ENCODE peak calls at places on chromosomes 12 and 14, in four cellular contexts. One of them, this sample, is unnamed.

GRCh38 chr14:65356327-65356836 is 56.1 kb upstream of the FUT8 start:
- DNase-seq in WERI-Rb-1: no peak
- DNase-seq in GM20000: no peak
- DNase-seq in nephron progenitor cell: no peak
- DNase-seq in this sample: no peak

GRCh38 chr14:88270781-88271180 is 52.3 kb downstream of the KCNK10 start:
- DNase-seq in WERI-Rb-1: no peak
- DNase-seq in GM20000: no peak
- DNase-seq in nephron progenitor cell: no peak
- DNase-seq in this sample: no peak

GRCh38 chr12:89949457-89950195 is 241.0 kb upstream of the ATP2B1 start:
- DNase-seq in WERI-Rb-1: no peak
- DNase-seq in GM20000: peak
- DNase-seq in nephron progenitor cell: no peak
- DNase-seq in this sample: no peak

GRCh38 chr14:95953111-95953724 is 76.6 kb downstream of the TUNAR start:
- DNase-seq in WERI-Rb-1: no peak
- DNase-seq in GM20000: no peak
- DNase-seq in nephron progenitor cell: peak
- DNase-seq in this sample: peak

GRCh38 chr12:124359671-124360581 is 65.0 kb downstream of the RFLNA start:
- DNase-seq in WERI-Rb-1: no peak
- DNase-seq in GM20000: no peak
- DNase-seq in nephron progenitor cell: no peak
- DNase-seq in this sample: no peak

GRCh38 chr14:31341280-31341679 is 79.1 kb downstream of the HEATR5A start:
- DNase-seq in WERI-Rb-1: no peak
- DNase-seq in GM20000: no peak
- DNase-seq in nephron progenitor cell: no peak
- DNase-seq in this sample: no peak

GRCh38 chr12:14689144-14689543 is 7.3 kb downstream of the GUCY2C start:
- DNase-seq in WERI-Rb-1: no peak
- DNase-seq in GM20000: no peak
- DNase-seq in nephron progenitor cell: no peak
- DNase-seq in this sample: no peak

GRCh38 chr12:5511644-5512584 is 80.0 kb downstream of the NTF3 start:
- DNase-seq in WERI-Rb-1: no peak
- DNase-seq in GM20000: no peak
- DNase-seq in nephron progenitor cell: peak
- DNase-seq in this sample: peak

GRCh38 chr14:63394856-63395255 is 76.1 kb upstream of the GPHB5 start:
- DNase-seq in WERI-Rb-1: no peak
- DNase-seq in GM20000: no peak
- DNase-seq in nephron progenitor cell: no peak
- DNase-seq in this sample: no peak

GRCh38 chr14:21093769-21094681 is 4.4 kb downstream of the ZNF219 start:
- DNase-seq in WERI-Rb-1: peak
- DNase-seq in GM20000: no peak
- DNase-seq in nephron progenitor cell: peak
- DNase-seq in this sample: no peak

GRCh38 chr14:76918751-76919421 is 92.7 kb downstream of the LRRC74A start:
- DNase-seq in WERI-Rb-1: peak
- DNase-seq in GM20000: no peak
- DNase-seq in nephron progenitor cell: peak
- DNase-seq in this sample: no peak

GRCh38 chr14:52759145-52759544 is 29.2 kb downstream of the STYX start:
- DNase-seq in WERI-Rb-1: no peak
- DNase-seq in GM20000: no peak
- DNase-seq in nephron progenitor cell: no peak
- DNase-seq in this sample: no peak

GRCh38 chr14:24307575-24308341 is at the start of gene CIDEB:
- DNase-seq in WERI-Rb-1: peak
- DNase-seq in GM20000: peak
- DNase-seq in nephron progenitor cell: peak
- DNase-seq in this sample: peak

GRCh38 chr12:80419660-80420059 is 24.4 kb upstream of the PTPRQ start:
- DNase-seq in WERI-Rb-1: no peak
- DNase-seq in GM20000: no peak
- DNase-seq in nephron progenitor cell: no peak
- DNase-seq in this sample: no peak

GRCh38 chr14:87133073-87133815 is 859.7 kb downstream of the GALC start:
- DNase-seq in WERI-Rb-1: no peak
- DNase-seq in GM20000: no peak
- DNase-seq in nephron progenitor cell: no peak
- DNase-seq in this sample: no peak

GRCh38 chr14:63302135-63302534 is 16.6 kb downstream of the GPHB5 start:
- DNase-seq in WERI-Rb-1: peak
- DNase-seq in GM20000: no peak
- DNase-seq in nephron progenitor cell: peak
- DNase-seq in this sample: no peak

GRCh38 chr14:31781578-31781977 is 220.4 kb downstream of the NUBPL start:
- DNase-seq in WERI-Rb-1: no peak
- DNase-seq in GM20000: no peak
- DNase-seq in nephron progenitor cell: no peak
- DNase-seq in this sample: no peak

GRCh38 chr14:34376868-34377267 is 85.2 kb downstream of the SPTSSA start:
- DNase-seq in WERI-Rb-1: no peak
- DNase-seq in GM20000: no peak
- DNase-seq in nephron progenitor cell: no peak
- DNase-seq in this sample: no peak

DNA sequence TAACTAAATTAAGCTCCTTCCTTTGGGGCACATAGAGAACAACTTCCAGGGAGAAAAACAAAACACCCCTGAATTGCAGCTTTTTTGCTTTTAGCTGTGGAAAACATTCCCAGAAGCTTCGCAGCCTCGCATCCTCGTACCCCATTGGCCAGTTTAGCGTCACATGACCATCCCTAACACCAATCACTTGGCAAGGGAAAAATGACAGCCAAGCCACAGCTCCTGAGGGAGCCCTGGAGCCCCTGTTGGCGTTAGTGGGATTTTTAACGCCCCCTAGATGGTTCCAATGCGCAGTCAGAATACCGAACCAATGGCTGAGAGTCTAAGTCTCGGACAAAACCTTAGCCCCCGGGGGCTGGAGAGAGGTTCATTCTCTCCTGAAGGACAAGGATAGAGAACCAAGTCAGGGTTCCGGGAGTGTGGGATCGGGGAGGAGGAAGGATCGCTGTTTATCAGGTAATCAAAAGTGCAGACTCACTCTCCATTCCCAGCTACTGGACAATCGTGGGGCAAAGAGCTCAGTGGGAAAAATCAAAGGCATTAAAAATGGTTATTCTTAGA is 135.6 kb upstream of the HIF1A start:
- DNase-seq in WERI-Rb-1: no peak
- DNase-seq in GM20000: no peak
- DNase-seq in nephron progenitor cell: no peak
- DNase-seq in this sample: no peak
- TF ChIP-seq CTCF in WERI-Rb-1: no peak
- TF ChIP-seq CTCF in GM20000: no peak
- TF ChIP-seq CTCF in nephron progenitor cell: no peak
- TF ChIP-seq CTCF in this sample: no peak

GRCh38 chr14:94445003-94445402 is 7.6 kb downstream of the SERPINA11 start:
- DNase-seq in WERI-Rb-1: no peak
- DNase-seq in GM20000: no peak
- DNase-seq in nephron progenitor cell: no peak
- DNase-seq in this sample: no peak

GRCh38 chr14:94441130-94441529 is 11.5 kb downstream of the SERPINA11 start:
- DNase-seq in WERI-Rb-1: no peak
- DNase-seq in GM20000: no peak
- DNase-seq in nephron progenitor cell: no peak
- DNase-seq in this sample: no peak

GRCh38 chr14:94441531-94442205 is 10.9 kb downstream of the SERPINA11 start:
- DNase-seq in WERI-Rb-1: no peak
- DNase-seq in GM20000: no peak
- DNase-seq in nephron progenitor cell: no peak
- DNase-seq in this sample: no peak

GRCh38 chr14:94439453-94440057 is 13.0 kb downstream of the SERPINA11 start:
- DNase-seq in WERI-Rb-1: no peak
- DNase-seq in GM20000: no peak
- DNase-seq in nephron progenitor cell: no peak
- DNase-seq in this sample: no peak
- TF ChIP-seq CTCF in WERI-Rb-1: peak
- TF ChIP-seq CTCF in GM20000: no peak
- TF ChIP-seq CTCF in nephron progenitor cell: no peak
- TF ChIP-seq CTCF in this sample: no peak

GRCh38 chr12:3628629-3629028 is 124.3 kb downstream of the CRACR2A start:
- DNase-seq in WERI-Rb-1: no peak
- DNase-seq in GM20000: no peak
- DNase-seq in nephron progenitor cell: no peak
- DNase-seq in this sample: no peak
- TF ChIP-seq CTCF in WERI-Rb-1: no peak
- TF ChIP-seq CTCF in GM20000: no peak
- TF ChIP-seq CTCF in nephron progenitor cell: no peak
- TF ChIP-seq CTCF in this sample: no peak

GRCh38 chr14:32996343-32996742 is 57.7 kb downstream of the NPAS3 start:
- DNase-seq in WERI-Rb-1: no peak
- DNase-seq in GM20000: no peak
- DNase-seq in nephron progenitor cell: no peak
- DNase-seq in this sample: no peak

DNA sequence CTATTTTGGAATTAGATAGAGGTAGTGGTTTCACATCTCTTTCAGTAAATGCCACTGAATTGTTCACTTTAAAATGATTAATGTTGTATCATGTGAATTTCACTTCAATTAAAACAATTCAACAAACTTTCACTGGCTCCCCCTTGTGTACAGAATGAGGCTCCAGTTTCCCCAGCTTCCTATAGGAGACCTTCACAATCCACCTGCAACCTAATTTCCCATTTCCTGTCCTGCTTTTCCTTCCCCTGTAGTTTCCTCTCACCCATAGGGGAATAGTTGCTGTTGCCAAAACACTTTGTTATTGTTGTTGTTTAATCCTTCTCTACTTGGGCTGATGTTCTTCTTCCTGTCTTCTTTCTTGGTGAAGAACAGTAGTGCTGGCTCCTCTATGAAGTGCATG is 59.8 kb downstream of the NPAS3 start:
- DNase-seq in WERI-Rb-1: peak
- DNase-seq in GM20000: no peak
- DNase-seq in nephron progenitor cell: no peak
- DNase-seq in this sample: no peak
- TF ChIP-seq CTCF in WERI-Rb-1: peak
- TF ChIP-seq CTCF in GM20000: no peak
- TF ChIP-seq CTCF in nephron progenitor cell: no peak
- TF ChIP-seq CTCF in this sample: peak

GRCh38 chr12:131327521-131328488 is 374.1 kb downstream of the ADGRD1 start:
- DNase-seq in WERI-Rb-1: no peak
- DNase-seq in GM20000: no peak
- DNase-seq in nephron progenitor cell: no peak
- DNase-seq in this sample: no peak
- TF ChIP-seq CTCF in WERI-Rb-1: peak
- TF ChIP-seq CTCF in GM20000: no peak
- TF ChIP-seq CTCF in nephron progenitor cell: no peak
- TF ChIP-seq CTCF in this sample: no peak

GRCh38 chr12:107320929-107321618 is 227.7 kb upstream of the CRY1 start:
- DNase-seq in WERI-Rb-1: peak
- DNase-seq in GM20000: no peak
- DNase-seq in nephron progenitor cell: peak
- DNase-seq in this sample: no peak

GRCh38 chr12:107320031-107320928 is 226.9 kb upstream of the CRY1 start:
- DNase-seq in WERI-Rb-1: peak
- DNase-seq in GM20000: peak
- DNase-seq in nephron progenitor cell: peak
- DNase-seq in this sample: no peak

GRCh38 chr12:107318554-107318803 is 225.1 kb upstream of the CRY1 start:
- DNase-seq in WERI-Rb-1: no peak
- DNase-seq in GM20000: no peak
- DNase-seq in nephron progenitor cell: no peak
- DNase-seq in this sample: no peak

GRCh38 chr12:107318804-107319535 is 225.6 kb upstream of the CRY1 start:
- DNase-seq in WERI-Rb-1: peak
- DNase-seq in GM20000: peak
- DNase-seq in nephron progenitor cell: peak
- DNase-seq in this sample: peak

DNA sequence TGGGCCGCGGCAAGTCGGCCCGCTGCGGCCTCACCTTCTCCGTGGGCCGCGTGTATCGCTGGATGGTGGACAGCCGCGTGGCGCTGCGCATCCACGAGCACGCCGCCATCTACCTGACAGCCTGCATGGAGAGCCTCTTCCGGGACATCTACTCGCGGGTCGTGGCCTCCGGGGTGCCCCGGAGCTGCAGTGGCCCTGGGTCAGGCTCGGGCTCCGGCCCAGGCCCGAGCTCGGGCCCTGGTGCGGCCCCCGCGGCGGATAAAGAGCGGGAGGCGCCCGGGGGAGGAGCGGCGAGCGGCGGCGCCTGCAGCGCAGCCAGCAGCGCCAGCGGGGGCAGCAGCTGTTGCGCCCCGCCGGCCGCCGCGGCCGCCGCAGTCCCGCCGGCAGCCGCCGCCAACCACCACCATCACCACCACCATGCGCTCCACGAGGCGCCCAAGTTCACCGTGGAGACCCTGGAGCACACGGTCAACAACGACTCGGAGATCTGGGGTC is 226.2 kb upstream of the CRY1 start:
- DNase-seq in WERI-Rb-1: no peak
- DNase-seq in GM20000: no peak
- DNase-seq in nephron progenitor cell: peak
- DNase-seq in this sample: no peak
- TF ChIP-seq CTCF in WERI-Rb-1: no peak
- TF ChIP-seq CTCF in GM20000: no peak
- TF ChIP-seq CTCF in nephron progenitor cell: no peak
- TF ChIP-seq CTCF in this sample: no peak

GRCh38 chr14:50910495-50911420 is 33.5 kb downstream of the PYGL start:
- DNase-seq in WERI-Rb-1: no peak
- DNase-seq in GM20000: no peak
- DNase-seq in nephron progenitor cell: no peak
- DNase-seq in this sample: no peak
- TF ChIP-seq CTCF in WERI-Rb-1: no peak
- TF ChIP-seq CTCF in GM20000: no peak
- TF ChIP-seq CTCF in nephron progenitor cell: no peak
- TF ChIP-seq CTCF in this sample: no peak

GRCh38 chr12:122085571-122085970 is 7.0 kb downstream of the MLXIP start:
- DNase-seq in WERI-Rb-1: peak
- DNase-seq in GM20000: no peak
- DNase-seq in nephron progenitor cell: no peak
- DNase-seq in this sample: no peak

GRCh38 chr12:122086641-122087285 is 8.2 kb downstream of the MLXIP start:
- DNase-seq in WERI-Rb-1: peak
- DNase-seq in GM20000: no peak
- DNase-seq in nephron progenitor cell: no peak
- DNase-seq in this sample: no peak

GRCh38 chr12:122085006-122085405 is 6.5 kb downstream of the MLXIP start:
- DNase-seq in WERI-Rb-1: peak
- DNase-seq in GM20000: no peak
- DNase-seq in nephron progenitor cell: no peak
- DNase-seq in this sample: no peak

GRCh38 chr12:122087431-122088180 is 9.1 kb downstream of the MLXIP start:
- DNase-seq in WERI-Rb-1: peak
- DNase-seq in GM20000: no peak
- DNase-seq in nephron progenitor cell: peak
- DNase-seq in this sample: no peak

GRCh38 chr12:122086088-122086487 is 7.5 kb downstream of the MLXIP start:
- DNase-seq in WERI-Rb-1: no peak
- DNase-seq in GM20000: no peak
- DNase-seq in nephron progenitor cell: no peak
- DNase-seq in this sample: no peak
- TF ChIP-seq CTCF in WERI-Rb-1: no peak
- TF ChIP-seq CTCF in GM20000: no peak
- TF ChIP-seq CTCF in nephron progenitor cell: no peak
- TF ChIP-seq CTCF in this sample: no peak